ENCODE peak calls at places on chromosome 10, in ten cellular contexts. M is HCT116, G is spleen, X is breast epithelium, Q is stomach, J is endothelial cell of umbilical vein, F is sigmoid colon, E is upper lobe of left lung, W is prostate gland, C is suprapubic skin. U is an unnamed sample.
A peak's percentile ranks its signal among the peaks of the same experiment; 100 is the strongest.

GRCh38 chr10:101331960-101332359 is 22.0 kb upstream of the BTRC start:
- DNase-seq in E (no peak), C (no peak), Q (no peak), W (no peak), F (no peak), G (no peak), X (no peak), M (no peak), J (no peak), U (no peak)

GRCh38 chr10:118754132-118754555 is 626 bp downstream of the CACUL1 start:
- DNase-seq in Q (peak; percentile 28), G (peak; percentile 92), C (peak; percentile 75), F (peak; percentile 73), E (peak; percentile 90), J (peak; percentile 63), X (peak; percentile 81), W (peak; percentile 53), M (no peak), U (peak; percentile 34)

GRCh38 chr10:60798870-60799269 is 20.6 kb downstream of the CDK1 start:
- DNase-seq in F (no peak), Q (no peak), X (no peak), G (no peak), W (no peak), C (no peak), E (no peak), M (no peak), J (no peak), U (no peak)

GRCh38 chr10:53022663-53023088 is 250.1 kb upstream of the MBL2 start:
- DNase-seq in C (no peak), G (no peak), M (no peak), F (no peak), W (no peak), J (no peak), Q (no peak), X (no peak), E (no peak), U (no peak)

GRCh38 chr10:47238331-47239095 is 61.5 kb upstream of the GDF10 start:
- DNase-seq in C (no peak), G (peak; percentile 25), F (peak; percentile 48), M (no peak), E (no peak), J (no peak), X (no peak), W (no peak), Q (no peak), U (no peak)

GRCh38 chr10:125882596-125882995 is 1.5 kb upstream of the DHX32 start:
- DNase-seq in Q (no peak), C (no peak), E (no peak), J (peak; percentile 14), M (no peak), X (no peak), W (no peak), F (no peak), G (no peak), U (no peak)

GRCh38 chr10:47175181-47176080 is 124.6 kb upstream of the GDF10 start:
- DNase-seq in F (no peak), W (no peak), C (no peak), J (no peak), E (no peak), Q (no peak), G (no peak), X (no peak), M (no peak), U (no peak)

GRCh38 chr10:52729259-52730104 is 43.1 kb downstream of the MBL2 start:
- DNase-seq in G (no peak), E (no peak), X (no peak), F (no peak), W (no peak), M (peak; percentile 21), C (no peak), Q (no peak), J (peak; percentile 66), U (no peak)

GRCh38 chr10:73797324-73798025 is 12.1 kb downstream of the ZSWIM8 start:
- DNase-seq in G (no peak), M (no peak), F (peak; percentile 64), X (no peak), W (no peak), C (no peak), E (no peak), Q (no peak), J (no peak), U (no peak)

GRCh38 chr10:62166331-62167154 is 102.1 kb downstream of the RTKN2 start:
- DNase-seq in X (no peak), E (no peak), C (no peak), G (no peak), M (no peak), W (no peak), J (no peak), F (no peak), Q (peak; percentile 66), U (peak; percentile 15)

GRCh38 chr10:16717617-16718395 is 99.4 kb downstream of the RSU1 start:
- DNase-seq in C (no peak), W (no peak), F (no peak), G (no peak), M (no peak), Q (no peak), E (no peak), J (no peak), X (no peak), U (no peak)

GRCh38 chr10:113073549-113074189 is 123.6 kb downstream of the TCF7L2 start:
- DNase-seq in F (peak; percentile 93), G (peak; percentile 53), M (peak; percentile 97), W (no peak), Q (peak; percentile 79), J (peak; percentile 92), E (peak; percentile 72), X (peak; percentile 64), C (peak; percentile 88), U (peak; percentile 86)

GRCh38 chr10:116627386-116627933 is 6.7 kb downstream of the PNLIPRP2 start:
- DNase-seq in J (no peak), Q (peak; percentile 62), G (no peak), W (no peak), X (no peak), E (peak; percentile 84), F (no peak), M (peak; percentile 29), C (no peak), U (peak; percentile 68)

DNA sequence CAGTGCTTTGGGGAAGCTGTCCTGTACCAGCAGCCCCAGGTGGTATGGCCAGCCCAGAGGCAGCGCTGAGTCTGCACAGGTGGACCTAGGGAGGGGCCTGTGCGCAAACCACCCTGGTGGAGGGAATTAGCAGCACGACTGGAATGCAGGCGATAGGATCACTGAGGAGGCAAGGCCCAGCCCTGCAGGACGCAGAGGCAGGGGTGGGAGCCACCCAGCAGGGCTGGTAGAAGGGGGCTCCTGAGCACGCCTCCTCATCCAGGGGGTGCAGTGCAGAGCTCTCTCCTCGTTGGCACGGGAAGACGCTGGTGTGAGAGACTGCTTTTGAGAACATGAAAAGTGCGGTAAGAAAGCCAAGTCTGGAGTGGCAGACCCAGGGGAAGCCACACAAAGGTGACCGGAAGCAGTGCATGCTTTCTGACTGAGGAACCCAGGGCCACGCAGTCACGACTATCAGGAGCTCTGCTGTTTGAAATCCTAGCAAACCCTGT is 6.0 kb downstream of the FXYD4 start:
- DNase-seq in W (no peak), F (peak; percentile 37), E (no peak), C (no peak), G (peak; percentile 45), Q (peak; percentile 48), J (no peak), X (peak; percentile 5), M (peak; percentile 55), U (no peak)
- TF ChIP-seq CTCF in W (no peak), F (no peak), E (peak; percentile 30), C (no peak), G (no peak), Q (no peak), J (no peak), X (no peak), M (no peak), U (no peak)

GRCh38 chr10:43408710-43409384 is at the start of gene HNRNPF:
- DNase-seq in M (peak; percentile 91), J (peak; percentile 97), C (peak; percentile 96), E (peak; percentile 99), Q (peak; percentile 95), G (peak; percentile 98), W (peak; percentile 90), F (peak; percentile 98), X (peak; percentile 94), U (peak; percentile 96)

GRCh38 chr10:43409385-43410109 is 561 bp upstream of the HNRNPF start:
- DNase-seq in W (no peak), C (no peak), F (peak; percentile 73), M (no peak), Q (peak; percentile 53), X (no peak), J (peak; percentile 28), G (peak; percentile 91), E (peak; percentile 88), U (peak; percentile 69)

GRCh38 chr10:43408331-43408709 is 666 bp downstream of the HNRNPF start:
- DNase-seq in G (no peak), Q (no peak), W (no peak), F (no peak), C (peak; percentile 84), E (no peak), J (peak; percentile 38), M (no peak), X (no peak), U (no peak)

GRCh38 chr10:43407148-43407575 is 1.8 kb downstream of the HNRNPF start:
- DNase-seq in E (peak; percentile 96), W (peak; percentile 33), J (peak; percentile 46), F (peak; percentile 74), M (no peak), G (peak; percentile 95), X (peak; percentile 61), C (peak; percentile 82), Q (peak; percentile 66), U (peak; percentile 73)

GRCh38 chr10:43407576-43408330 is 1.2 kb downstream of the HNRNPF start:
- DNase-seq in E (peak; percentile 94), C (peak; percentile 95), Q (peak; percentile 94), J (peak; percentile 83), W (peak; percentile 95), F (peak; percentile 98), M (peak; percentile 76), G (peak; percentile 98), X (peak; percentile 91), U (peak; percentile 93)
- TF ChIP-seq POLR2A in E (peak; percentile 75), C (peak; percentile 79), Q (no peak), J (peak; percentile 68), W (peak; percentile 72), F (peak; percentile 62), M (peak; percentile 66), G (peak; percentile 50), X (peak; percentile 62), U (peak; percentile 91)

DNA sequence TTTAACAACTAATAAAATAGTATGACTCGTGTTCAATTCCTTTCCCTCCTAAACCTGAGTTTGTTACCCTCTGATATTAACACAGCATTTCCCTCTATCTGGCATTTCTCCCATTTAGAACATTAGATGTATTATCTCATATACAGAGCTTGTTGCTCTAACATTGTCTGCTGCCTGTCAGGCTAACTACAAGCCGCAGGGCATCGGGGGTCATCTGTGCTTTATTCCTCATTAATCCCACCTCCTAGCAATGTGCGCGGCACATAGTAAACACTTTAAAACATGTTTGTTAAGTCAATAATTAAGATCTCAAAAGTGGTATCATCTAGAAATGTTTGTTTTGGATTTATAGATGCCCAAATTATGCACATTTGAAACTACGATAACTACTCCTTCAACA is 52.9 kb upstream of the NEBL start:
- DNase-seq in Q (no peak), F (no peak), E (no peak), J (no peak), X (no peak), W (no peak), G (no peak), M (no peak), C (no peak), U (no peak)
- TF ChIP-seq POLR2AphosphoS5 in Q (no peak), F (no peak), E (no peak), J (no peak), X (no peak), W (no peak), G (no peak), M (no peak), C (no peak), U (no peak)

GRCh38 chr10:130333185-130333584 is 197.0 kb downstream of the GLRX3 start:
- DNase-seq in G (no peak), Q (no peak), W (no peak), X (no peak), J (no peak), F (no peak), M (no peak), C (no peak), E (no peak), U (no peak)
- TF ChIP-seq CTCF in G (no peak), Q (no peak), W (no peak), X (no peak), J (no peak), F (no peak), M (peak; percentile 6), C (no peak), E (no peak), U (no peak)

U was measured in transverse colon.